ENCODE peak calls at places on chromosomes 2 and 18, in seven cellular contexts. U is D721Med; R is A549; O is fibroblast of pulmonary artery; C is NCI-H524; S is pancreas; J is activated naive CD4-positive, alpha-beta T cell treated with anti-CD3 and anti-CD28 coated beads, Interleukin-2, amount 50 U/mL, for 72 hours. W is an unnamed sample.
A peak's percentile ranks its signal among the peaks of the same experiment; 100 is the strongest.

GRCh38 chr2:47193607-47194006 is 38.5 kb upstream of the STPG4 start:
- DNase-seq in U (no peak), R (no peak), C (no peak), O (no peak), J (no peak), S (no peak), W (no peak)

GRCh38 chr2:217289909-217290283 is 430.0 kb upstream of the TNP1 start:
- DNase-seq in C (no peak), J (no peak), R (no peak), S (no peak), O (peak; percentile 30), U (peak; percentile 15), W (no peak)

GRCh38 chr2:30024281-30024680 is 102.9 kb upstream of the ALK start:
- DNase-seq in U (no peak), R (no peak), J (no peak), C (no peak), S (no peak), O (no peak), W (no peak)

GRCh38 chr2:152304845-152305244 is 30.1 kb upstream of the FMNL2 start:
- DNase-seq in U (no peak), O (peak; percentile 42), S (no peak), J (no peak), C (no peak), R (no peak), W (no peak)

GRCh38 chr18:50659091-50660003 is 99.5 kb downstream of the MAPK4 start:
- DNase-seq in U (no peak), R (peak; percentile 16), C (peak; percentile 37), O (peak; percentile 29), S (no peak), J (no peak), W (no peak)

GRCh38 chr18:44673256-44673950 is 7.3 kb upstream of the SETBP1 start:
- DNase-seq in U (no peak), R (no peak), O (no peak), S (no peak), J (no peak), C (no peak), W (no peak)

GRCh38 chr2:188016917-188017316 is 274.8 kb upstream of the GULP1 start:
- DNase-seq in U (no peak), C (no peak), J (no peak), R (no peak), S (no peak), O (no peak), W (no peak)

GRCh38 chr18:56575819-56576663 is 62.4 kb downstream of the TXNL1 start:
- DNase-seq in U (peak; percentile 89), O (peak; percentile 82), R (peak; percentile 25), C (peak; percentile 8), S (no peak), J (no peak), W (no peak)

GRCh38 chr2:238113611-238114010 is 13.5 kb downstream of the ESPNL start:
- DNase-seq in S (peak; percentile 37), U (no peak), R (no peak), J (peak; percentile 31), C (no peak), O (no peak), W (peak; percentile 4)

GRCh38 chr2:39385172-39385571 is 51.9 kb downstream of the MAP4K3 start:
- DNase-seq in J (no peak), R (no peak), C (no peak), S (no peak), O (no peak), U (no peak), W (no peak)

GRCh38 chr2:223396993-223397392 is 205.2 kb downstream of the SCG2 start:
- DNase-seq in O (peak; percentile 11), S (no peak), J (no peak), C (no peak), R (no peak), U (no peak), W (no peak)

GRCh38 chr2:109242654-109243331 is 113.8 kb downstream of the SH3RF3 start:
- DNase-seq in C (no peak), S (no peak), R (no peak), U (no peak), J (no peak), O (peak; percentile 96), W (no peak)

GRCh38 chr2:204407209-204408070 is 137.8 kb upstream of the PARD3B start:
- DNase-seq in R (peak; percentile 2), U (no peak), S (no peak), J (no peak), C (no peak), O (no peak), W (no peak)

GRCh38 chr2:62296034-62296832 is 100.3 kb downstream of the B3GNT2 start:
- DNase-seq in S (no peak), J (no peak), U (no peak), O (no peak), R (no peak), C (no peak), W (no peak)

GRCh38 chr2:84986018-84986417 is 15.1 kb downstream of the KCMF1 start:
- DNase-seq in C (no peak), R (no peak), J (no peak), U (no peak), O (no peak), S (no peak), W (no peak)

GRCh38 chr2:74576830-74577229 is 22.3 kb downstream of the DOK1 start:
- DNase-seq in R (no peak), U (no peak), O (peak; percentile 79), C (no peak), S (no peak), J (no peak), W (peak; percentile 51)

GRCh38 chr2:191688934-191689695 is 11.2 kb downstream of the NABP1 start:
- DNase-seq in R (peak; percentile 29), J (no peak), S (no peak), C (no peak), O (peak; percentile 78), U (no peak), W (no peak)

W was measured in left lung.